ENCODE peak calls at places on chromosomes 12 and 14, in four cellular contexts. One of them, this sample, is unnamed.

GRCh38 chr14:80584638-80585505 is 356.7 kb downstream of the CEP128 start:
- DNase-seq in A549: peak
- DNase-seq in GM12878: no peak
- DNase-seq in HepG2: peak
- DNase-seq in this sample: no peak

GRCh38 chr12:39935275-39935674 is 170.6 kb downstream of the SLC2A13 start:
- DNase-seq in A549: no peak
- DNase-seq in GM12878: no peak
- DNase-seq in HepG2: no peak
- DNase-seq in this sample: no peak

GRCh38 chr14:44699391-44699790 is 192.3 kb upstream of the FSCB start:
- DNase-seq in A549: no peak
- DNase-seq in GM12878: no peak
- DNase-seq in HepG2: no peak
- DNase-seq in this sample: no peak

GRCh38 chr12:53623986-53624385 is 2.2 kb downstream of the ATF7 start:
- DNase-seq in A549: no peak
- DNase-seq in GM12878: no peak
- DNase-seq in HepG2: peak
- DNase-seq in this sample: no peak

GRCh38 chr12:84270470-84271140 is 642.0 kb downstream of the SLC6A15 start:
- DNase-seq in A549: peak
- DNase-seq in GM12878: no peak
- DNase-seq in HepG2: no peak
- DNase-seq in this sample: no peak

GRCh38 chr14:104735830-104736642 is 12.0 kb downstream of the ADSS1 start:
- DNase-seq in A549: no peak
- DNase-seq in GM12878: no peak
- DNase-seq in HepG2: peak
- DNase-seq in this sample: no peak

GRCh38 chr14:97028382-97028781 is 231.2 kb downstream of the VRK1 start:
- DNase-seq in A549: no peak
- DNase-seq in GM12878: no peak
- DNase-seq in HepG2: no peak
- DNase-seq in this sample: peak

GRCh38 chr14:21668377-21668776 is 5.2 kb downstream of the OR4E1 start:
- DNase-seq in A549: peak
- DNase-seq in GM12878: no peak
- DNase-seq in HepG2: peak
- DNase-seq in this sample: no peak

GRCh38 chr12:94148841-94149780 is 734 bp downstream of the PLXNC1 start:
- DNase-seq in A549: peak
- DNase-seq in GM12878: no peak
- DNase-seq in HepG2: no peak
- DNase-seq in this sample: peak

GRCh38 chr12:85803923-85804322 is 32.3 kb downstream of the RASSF9 start:
- DNase-seq in A549: no peak
- DNase-seq in GM12878: no peak
- DNase-seq in HepG2: no peak
- DNase-seq in this sample: no peak

GRCh38 chr14:69711065-69711464 is 55.9 kb upstream of the SRSF5 start:
- DNase-seq in A549: no peak
- DNase-seq in GM12878: no peak
- DNase-seq in HepG2: no peak
- DNase-seq in this sample: no peak

GRCh38 chr12:4996714-4997113 is 47.0 kb upstream of the KCNA5 start:
- DNase-seq in A549: no peak
- DNase-seq in GM12878: no peak
- DNase-seq in HepG2: no peak
- DNase-seq in this sample: no peak

GRCh38 chr14:105309371-105309770 is 5.2 kb upstream of the PACS2 start:
- DNase-seq in A549: no peak
- DNase-seq in GM12878: no peak
- DNase-seq in HepG2: no peak
- DNase-seq in this sample: no peak

GRCh38 chr12:64010069-64010686 is 165.7 kb downstream of the SRGAP1 start:
- DNase-seq in A549: peak
- DNase-seq in GM12878: no peak
- DNase-seq in HepG2: peak
- DNase-seq in this sample: no peak

GRCh38 chr12:71142046-71142445 is 15.8 kb downstream of the TSPAN8 start:
- DNase-seq in A549: no peak
- DNase-seq in GM12878: no peak
- DNase-seq in HepG2: no peak
- DNase-seq in this sample: no peak

GRCh38 chr12:694734-695503 is 31.7 kb upstream of the NINJ2 start:
- DNase-seq in A549: no peak
- DNase-seq in GM12878: no peak
- DNase-seq in HepG2: peak
- DNase-seq in this sample: peak

GRCh38 chr14:23953464-23954278 is at the start of gene DHRS4:
- DNase-seq in A549: peak
- DNase-seq in GM12878: peak
- DNase-seq in HepG2: peak
- DNase-seq in this sample: peak

GRCh38 chr12:120532701-120533238 is 1.4 kb upstream of the RNF10 start:
- DNase-seq in A549: no peak
- DNase-seq in GM12878: no peak
- DNase-seq in HepG2: no peak
- DNase-seq in this sample: no peak

GRCh38 chr12:51868821-51869489 is 18.9 kb upstream of the ANKRD33 start:
- DNase-seq in A549: no peak
- DNase-seq in GM12878: no peak
- DNase-seq in HepG2: no peak
- DNase-seq in this sample: no peak

GRCh38 chr14:31855262-31855661 is 221.8 kb upstream of the ARHGAP5 start:
- DNase-seq in A549: no peak
- DNase-seq in GM12878: no peak
- DNase-seq in HepG2: peak
- DNase-seq in this sample: no peak

GRCh38 chr12:104286538-104287482 is 16.7 kb upstream of the EID3 start:
- DNase-seq in A549: peak
- DNase-seq in GM12878: peak
- DNase-seq in HepG2: peak
- DNase-seq in this sample: peak
- TF ChIP-seq REST in A549: no peak
- TF ChIP-seq REST in GM12878: no peak
- TF ChIP-seq REST in HepG2: no peak
- TF ChIP-seq REST in this sample: peak

GRCh38 chr12:108833757-108834472 is 23.5 kb downstream of the SSH1 start:
- DNase-seq in A549: no peak
- DNase-seq in GM12878: no peak
- DNase-seq in HepG2: no peak
- DNase-seq in this sample: no peak
- TF ChIP-seq REST in A549: no peak
- TF ChIP-seq REST in GM12878: no peak
- TF ChIP-seq REST in HepG2: no peak
- TF ChIP-seq REST in this sample: no peak

GRCh38 chr14:64463198-64463597 is 2.1 kb upstream of the AKAP5 start:
- DNase-seq in A549: no peak
- DNase-seq in GM12878: peak
- DNase-seq in HepG2: no peak
- DNase-seq in this sample: no peak
- TF ChIP-seq REST in A549: no peak
- TF ChIP-seq REST in GM12878: no peak
- TF ChIP-seq REST in HepG2: no peak
- TF ChIP-seq REST in this sample: no peak

DNA sequence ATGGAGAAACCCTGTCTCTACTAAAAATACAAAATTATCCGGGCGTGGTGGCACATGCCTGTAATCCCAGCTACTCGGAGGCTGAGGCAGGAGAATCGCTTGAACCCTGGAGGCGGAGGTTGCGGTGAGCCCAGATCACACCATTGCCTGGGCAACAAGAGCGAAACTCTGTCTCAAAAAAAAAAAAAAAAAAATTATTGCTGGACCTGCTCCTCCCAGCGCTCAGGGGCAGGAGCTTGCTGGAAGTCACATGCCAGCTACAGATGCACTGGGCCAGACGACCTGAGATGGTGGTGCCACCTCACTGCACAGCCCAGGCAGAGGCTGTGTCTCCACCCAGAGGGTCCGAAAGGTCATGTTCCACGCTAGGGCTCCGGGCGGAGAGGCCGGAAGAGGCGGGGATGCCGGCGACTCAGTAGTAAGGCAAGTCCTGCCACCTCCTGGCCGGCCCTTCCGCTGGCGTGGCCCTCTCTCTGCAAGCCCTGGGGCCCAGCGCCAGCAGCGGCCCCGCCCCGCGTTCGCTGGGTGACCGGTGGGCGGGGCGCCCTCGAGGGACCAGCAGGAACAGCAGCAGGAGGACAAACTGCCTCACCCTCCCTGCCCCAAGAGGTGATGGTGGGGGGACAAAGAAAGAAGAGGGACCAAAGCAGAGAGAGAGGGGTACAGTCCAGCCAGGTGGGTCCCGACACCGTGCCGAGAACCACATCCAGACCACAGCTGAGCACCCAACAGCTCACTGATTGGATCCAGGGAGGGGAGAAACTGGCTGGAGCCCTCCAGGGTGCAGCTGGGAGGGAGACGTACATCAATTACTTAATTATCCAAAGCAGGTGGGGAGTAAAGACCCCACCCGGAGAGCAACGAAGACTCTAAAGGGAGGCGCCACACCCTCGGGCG is 3.6 kb upstream of the RHOF start:
- DNase-seq in A549: peak
- DNase-seq in GM12878: no peak
- DNase-seq in HepG2: peak
- DNase-seq in this sample: no peak
- TF ChIP-seq REST in A549: no peak
- TF ChIP-seq REST in GM12878: no peak
- TF ChIP-seq REST in HepG2: no peak
- TF ChIP-seq REST in this sample: no peak

DNA sequence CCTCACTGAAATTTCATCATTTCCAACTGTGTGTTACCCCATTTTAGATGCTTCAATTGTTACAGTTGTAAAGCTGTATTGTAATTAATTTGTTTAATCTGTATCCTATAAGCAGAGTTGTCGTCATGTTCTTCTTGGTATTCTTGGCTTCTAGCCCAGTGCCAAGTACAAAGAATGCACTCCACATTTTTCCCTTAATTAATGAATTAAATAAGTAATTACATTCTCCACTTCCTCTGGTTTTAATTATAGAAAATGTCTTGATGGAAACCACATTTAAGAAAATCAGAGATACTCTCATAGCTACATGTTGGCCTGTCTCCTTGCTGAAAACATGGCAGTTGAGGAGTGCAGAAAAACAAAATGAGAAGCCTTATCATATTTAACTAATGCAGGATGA is 749 bp downstream of the DNAI7 start:
- DNase-seq in A549: no peak
- DNase-seq in GM12878: no peak
- DNase-seq in HepG2: no peak
- DNase-seq in this sample: no peak
- TF ChIP-seq REST in A549: no peak
- TF ChIP-seq REST in GM12878: no peak
- TF ChIP-seq REST in HepG2: no peak
- TF ChIP-seq REST in this sample: no peak

DNA sequence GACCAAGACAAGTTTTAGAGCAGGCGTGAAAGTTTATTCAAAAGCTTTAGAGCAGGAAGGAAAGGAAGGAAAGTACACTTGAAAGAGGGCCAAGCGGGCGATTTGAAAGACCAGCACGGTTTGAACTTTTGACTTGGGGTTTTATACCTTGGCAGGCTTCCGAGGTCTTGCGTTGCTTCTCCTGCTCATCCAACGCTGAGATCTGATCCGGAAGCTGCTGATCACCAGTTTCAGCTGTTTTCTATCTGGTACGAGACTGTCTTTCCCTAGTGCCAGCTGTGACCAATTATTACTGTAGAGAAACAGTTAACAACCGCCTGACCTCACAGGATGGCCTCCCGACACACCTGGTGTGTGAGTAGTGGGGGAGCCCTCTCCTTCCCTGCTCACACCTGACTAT is 20.6 kb upstream of the SNRPF start:
- DNase-seq in A549: peak
- DNase-seq in GM12878: no peak
- DNase-seq in HepG2: peak
- DNase-seq in this sample: no peak
- TF ChIP-seq REST in A549: no peak
- TF ChIP-seq REST in GM12878: no peak
- TF ChIP-seq REST in HepG2: no peak
- TF ChIP-seq REST in this sample: no peak

GRCh38 chr12:102643871-102644551 is 163.6 kb upstream of the IGF1 start:
- DNase-seq in A549: no peak
- DNase-seq in GM12878: no peak
- DNase-seq in HepG2: no peak
- DNase-seq in this sample: no peak

GRCh38 chr12:102645968-102646367 is 165.6 kb upstream of the IGF1 start:
- DNase-seq in A549: no peak
- DNase-seq in GM12878: no peak
- DNase-seq in HepG2: no peak
- DNase-seq in this sample: no peak

GRCh38 chr12:102638777-102639176 is 158.4 kb upstream of the IGF1 start:
- DNase-seq in A549: peak
- DNase-seq in GM12878: no peak
- DNase-seq in HepG2: no peak
- DNase-seq in this sample: no peak

DNA sequence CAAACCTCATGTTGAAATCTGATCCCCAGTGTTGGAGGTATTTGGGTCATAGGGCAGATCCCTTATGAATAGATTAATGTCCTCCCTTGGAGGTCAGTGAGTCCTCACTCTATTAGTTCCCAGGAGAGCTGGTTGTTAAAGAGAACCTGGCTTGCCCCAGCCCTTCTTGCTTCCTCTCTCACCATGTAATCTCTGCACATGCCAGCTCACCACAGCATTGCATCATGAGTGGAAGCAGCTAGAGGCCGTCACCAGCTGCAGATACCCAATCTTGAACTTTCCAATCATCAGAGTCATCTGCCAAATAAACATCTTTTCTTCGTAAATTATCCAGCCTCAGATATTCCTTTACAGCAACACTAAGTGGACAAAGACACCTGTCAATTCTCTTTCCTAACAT is 161.8 kb upstream of the IGF1 start:
- DNase-seq in A549: no peak
- DNase-seq in GM12878: no peak
- DNase-seq in HepG2: no peak
- DNase-seq in this sample: peak
- TF ChIP-seq REST in A549: no peak
- TF ChIP-seq REST in GM12878: no peak
- TF ChIP-seq REST in HepG2: no peak
- TF ChIP-seq REST in this sample: no peak

This sample was measured in HL-60.